ENCODE peak calls at places on chromosomes 5 and 9, in seven cellular contexts. X, B, L, N, I, M and S are unnamed samples.

GRCh38 chr5:129271309-129271708 is 176.8 kb downstream of the ISOC1 start:
- DNase-seq in X (no peak), B (no peak), L (no peak), N (no peak), I (no peak), M (no peak), S (no peak)

GRCh38 chr5:98771389-98772109 is 1.9 kb upstream of the RGMB start:
- DNase-seq in X (peak), B (no peak), L (peak), N (peak), I (peak), M (no peak), S (no peak)

GRCh38 chr5:83151821-83152220 is 74.5 kb downstream of the XRCC4 start:
- DNase-seq in X (no peak), B (no peak), L (no peak), N (no peak), I (no peak), M (no peak), S (no peak)

GRCh38 chr5:73448451-73449136 is at the start of gene FOXD1:
- DNase-seq in X (peak), B (peak), L (peak), N (peak), I (no peak), M (peak), S (no peak)

GRCh38 chr5:93497101-93497500 is 83.9 kb downstream of the NR2F1-AS1 start:
- DNase-seq in X (no peak), B (no peak), L (no peak), N (no peak), I (no peak), M (no peak), S (no peak)

GRCh38 chr5:1056611-1057484 is 48.2 kb downstream of the NKD2 start:
- DNase-seq in X (no peak), B (no peak), L (no peak), N (no peak), I (no peak), M (no peak), S (no peak)

GRCh38 chr9:126707083-126707482 is 93.4 kb downstream of the LMX1B start:
- DNase-seq in X (peak), B (no peak), L (no peak), N (no peak), I (peak), M (no peak), S (no peak)

GRCh38 chr5:135944967-135945560 is 9.7 kb downstream of the LECT2 start:
- DNase-seq in X (peak), B (no peak), L (peak), N (peak), I (peak), M (no peak), S (peak)

GRCh38 chr9:30982301-30982700 is 1402.1 kb upstream of the ACO1 start:
- DNase-seq in X (no peak), B (no peak), L (no peak), N (no peak), I (no peak), M (no peak), S (no peak)

GRCh38 chr5:84406111-84406510 is 21.4 kb upstream of the EDIL3 start:
- DNase-seq in X (no peak), B (no peak), L (no peak), N (no peak), I (no peak), M (no peak), S (no peak)

GRCh38 chr5:154118832-154119442 is 71.6 kb upstream of the GALNT10 start:
- DNase-seq in X (no peak), B (no peak), L (no peak), N (no peak), I (no peak), M (no peak), S (no peak)

GRCh38 chr5:137672001-137672400 is 63.9 kb downstream of the KLHL3 start:
- DNase-seq in X (no peak), B (no peak), L (no peak), N (peak), I (no peak), M (no peak), S (no peak)

GRCh38 chr5:121462441-121462840 is 389.2 kb upstream of the FTMT start:
- DNase-seq in X (no peak), B (no peak), L (no peak), N (no peak), I (no peak), M (no peak), S (no peak)

GRCh38 chr9:134550584-134550983 is 91.0 kb upstream of the COL5A1 start:
- DNase-seq in X (no peak), B (peak), L (no peak), N (no peak), I (no peak), M (no peak), S (no peak)

GRCh38 chr5:95993261-95993660 is 31.6 kb upstream of the ELL2 start:
- DNase-seq in X (no peak), B (no peak), L (no peak), N (no peak), I (no peak), M (no peak), S (no peak)

GRCh38 chr5:5078009-5078897 is 61.9 kb upstream of the ADAMTS16 start:
- DNase-seq in X (no peak), B (no peak), L (no peak), N (no peak), I (no peak), M (peak), S (no peak)

GRCh38 chr5:122420126-122420525 is 108.1 kb downstream of the SNCAIP start:
- DNase-seq in X (no peak), B (no peak), L (no peak), N (no peak), I (no peak), M (no peak), S (no peak)

GRCh38 chr5:93611900-93612898 is 29.2 kb downstream of the NR2F1 start:
- DNase-seq in X (no peak), B (peak), L (no peak), N (no peak), I (no peak), M (peak), S (no peak)

GRCh38 chr5:1877434-1878049 is 5.2 kb downstream of the IRX4 start:
- DNase-seq in X (no peak), B (no peak), L (no peak), N (no peak), I (no peak), M (peak), S (no peak)

GRCh38 chr5:1324719-1325190 is 20.1 kb downstream of the CLPTM1L start:
- DNase-seq in X (no peak), B (peak), L (no peak), N (no peak), I (no peak), M (no peak), S (no peak)

GRCh38 chr5:128035689-128036088 is 47.9 kb upstream of the SLC12A2 start:
- DNase-seq in X (no peak), B (no peak), L (no peak), N (no peak), I (no peak), M (no peak), S (no peak)

GRCh38 chr5:139446956-139447779 is 7.8 kb upstream of the DNAJC18 start:
- DNase-seq in X (no peak), B (no peak), L (no peak), N (no peak), I (no peak), M (no peak), S (no peak)

GRCh38 chr5:17118631-17119030 is 98.8 kb upstream of the BASP1 start:
- DNase-seq in X (no peak), B (no peak), L (peak), N (peak), I (peak), M (no peak), S (peak)
- TF ChIP-seq POLR2AphosphoS5 in X (no peak), B (no peak), L (no peak), N (peak), I (no peak), M (no peak), S (peak)

GRCh38 chr5:143033535-143034260 is 263.5 kb downstream of the ARHGAP26 start:
- DNase-seq in X (no peak), B (no peak), L (peak), N (no peak), I (no peak), M (no peak), S (no peak)
- TF ChIP-seq POLR2AphosphoS5 in X (no peak), B (no peak), L (peak), N (no peak), I (no peak), M (no peak), S (no peak)

GRCh38 chr9:136474021-136474640 is 8.7 kb downstream of the SEC16A start:
- DNase-seq in X (no peak), B (no peak), L (no peak), N (no peak), I (no peak), M (no peak), S (no peak)
- TF ChIP-seq POLR2AphosphoS5 in X (no peak), B (peak), L (no peak), N (no peak), I (no peak), M (peak), S (no peak)

GRCh38 chr5:14364096-14364495 is 217.5 kb upstream of the OTULINL start:
- DNase-seq in X (no peak), B (no peak), L (no peak), N (no peak), I (no peak), M (no peak), S (no peak)
- TF ChIP-seq POLR2AphosphoS5 in X (no peak), B (no peak), L (no peak), N (no peak), I (no peak), M (no peak), S (no peak)

GRCh38 chr9:127844821-127845359 is 9.6 kb downstream of the ENG start:
- DNase-seq in X (no peak), B (no peak), L (no peak), N (no peak), I (no peak), M (no peak), S (no peak)

GRCh38 chr9:127847155-127847463 is 7.3 kb downstream of the ENG start:
- DNase-seq in X (no peak), B (no peak), L (no peak), N (no peak), I (no peak), M (no peak), S (no peak)

GRCh38 chr9:127848756-127849504 is 5.5 kb downstream of the ENG start:
- DNase-seq in X (no peak), B (no peak), L (no peak), N (no peak), I (no peak), M (no peak), S (no peak)

GRCh38 chr9:127847833-127848755 is 6.4 kb downstream of the ENG start:
- DNase-seq in X (no peak), B (no peak), L (no peak), N (no peak), I (no peak), M (no peak), S (no peak)

DNA sequence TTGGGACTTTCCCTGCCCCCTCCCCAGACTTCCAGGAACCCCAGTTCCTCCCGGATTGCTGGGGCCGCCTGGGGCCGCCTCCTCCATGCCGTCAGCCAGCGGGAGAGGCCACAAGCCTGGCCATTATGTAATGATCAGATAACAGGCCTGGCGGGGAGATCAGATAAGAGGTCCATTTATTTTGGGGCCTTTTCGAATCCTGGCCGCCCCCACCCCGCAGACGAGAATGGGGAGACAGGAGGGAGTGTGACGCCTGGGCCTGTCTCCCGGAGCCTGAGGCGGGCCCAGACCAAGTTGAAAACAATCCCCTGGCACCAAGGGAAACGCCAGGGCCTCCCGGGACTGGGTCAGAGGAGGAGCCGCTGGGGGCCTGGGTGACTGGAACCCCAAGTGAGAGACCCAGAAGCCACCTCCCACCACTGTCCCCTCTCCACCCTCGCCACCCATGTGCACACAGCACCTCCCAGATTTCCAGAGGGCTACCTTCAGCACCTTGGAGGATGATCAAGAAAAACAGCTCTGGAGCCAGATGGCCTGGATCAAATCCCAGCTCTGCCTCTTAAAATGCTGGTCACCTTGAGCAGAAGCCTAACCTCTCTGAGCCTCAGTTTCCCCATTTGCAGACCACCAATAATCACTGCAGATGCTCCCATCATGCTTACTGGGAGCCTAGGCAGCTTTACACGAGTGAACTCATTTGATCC is 7.9 kb downstream of the ENG start:
- DNase-seq in X (no peak), B (no peak), L (no peak), N (no peak), I (no peak), M (no peak), S (no peak)
- TF ChIP-seq POLR2AphosphoS5 in X (no peak), B (peak), L (no peak), N (no peak), I (no peak), M (no peak), S (no peak)